ENCODE peak calls at places on chromosomes 1 and 21, in four cellular contexts. Y, N, G and U are unnamed samples.

GRCh38 chr1:183234660-183235476 is 48.8 kb downstream of the LAMC2 start:
- DNase-seq in Y (peak), G (peak), N (peak), U (peak)

GRCh38 chr1:175822575-175822974 is 79.2 kb upstream of the TNR start:
- DNase-seq in G (no peak), N (no peak), Y (no peak), U (no peak)

GRCh38 chr1:235865565-235866206 is 1.0 kb downstream of the LYST start:
- DNase-seq in N (no peak), Y (no peak), G (no peak), U (no peak)

GRCh38 chr1:153783233-153784190 is 8.3 kb downstream of the SLC27A3 start:
- DNase-seq in Y (peak), G (peak), N (peak), U (peak)

GRCh38 chr1:173383341-173383740 is 93.8 kb upstream of the PRDX6 start:
- DNase-seq in N (no peak), Y (no peak), G (no peak), U (no peak)

GRCh38 chr1:219541946-219542345 is 71.0 kb downstream of the ZC3H11B start:
- DNase-seq in G (no peak), Y (no peak), N (no peak), U (no peak)

GRCh38 chr1:9859252-9860014 is 35.7 kb upstream of the CLSTN1 start:
- DNase-seq in Y (no peak), G (no peak), N (no peak), U (no peak)

GRCh38 chr1:40861227-40862003 is 748 bp downstream of the CITED4 start:
- DNase-seq in Y (no peak), N (peak), G (peak), U (no peak)

GRCh38 chr1:236471653-236472052 is 52.1 kb upstream of the LGALS8 start:
- DNase-seq in N (no peak), G (no peak), Y (no peak), U (no peak)

GRCh38 chr1:207284209-207284892 is 37.1 kb upstream of the CD55 start:
- DNase-seq in N (no peak), Y (no peak), G (no peak), U (no peak)

GRCh38 chr21:16084776-16085364 is 355.1 kb downstream of the USP25 start:
- DNase-seq in Y (no peak), N (peak), G (peak), U (peak)

GRCh38 chr21:38478782-38479181 is 19.5 kb downstream of the ERG start:
- DNase-seq in Y (no peak), N (no peak), G (no peak), U (no peak)

GRCh38 chr21:26952274-26953066 is 14.4 kb downstream of the ADAMTS5 start:
- DNase-seq in Y (no peak), G (no peak), N (no peak), U (no peak)

GRCh38 chr1:175572932-175573871 is 170.2 kb downstream of the TNR start:
- DNase-seq in G (no peak), N (no peak), Y (no peak), U (peak)

GRCh38 chr1:241560511-241561187 is 28.5 kb downstream of the KMO start:
- DNase-seq in N (no peak), G (no peak), Y (no peak), U (no peak)
- H3K27ac ChIP-seq in N (no peak), G (no peak), Y (no peak), U (no peak)

GRCh38 chr1:37764888-37765441 is at the start of gene EPHA10:
- DNase-seq in Y (no peak), G (no peak), N (no peak), U (peak)
- H3K4me3 ChIP-seq in Y (no peak), G (no peak), N (no peak), U (peak)

GRCh38 chr1:201585099-201585498 is 46.2 kb downstream of the NAV1 start:
- DNase-seq in G (no peak), N (no peak), Y (no peak), U (no peak)
- H3K27ac ChIP-seq in G (peak), N (no peak), Y (no peak), U (peak)

GRCh38 chr1:94310570-94311270 is 73.3 kb upstream of the ARHGAP29 start:
- DNase-seq in N (no peak), G (no peak), Y (no peak), U (no peak)
- H3K4me3 ChIP-seq in N (no peak), G (no peak), Y (no peak), U (no peak)

GRCh38 chr1:94792473-94792875 is 27.7 kb upstream of the SLC44A3 start:
- DNase-seq in Y (peak), G (no peak), N (no peak), U (no peak)
- H3K27ac ChIP-seq in Y (peak), G (peak), N (peak), U (peak)

GRCh38 chr1:224466151-224466550 is 31.6 kb upstream of the WDR26 start:
- DNase-seq in G (no peak), N (no peak), Y (no peak), U (no peak)
- H3K4me3 ChIP-seq in G (no peak), N (no peak), Y (no peak), U (no peak)

GRCh38 chr1:33234131-33234530 is 22.2 kb upstream of the ZNF362 start:
- DNase-seq in G (no peak), Y (no peak), N (no peak), U (no peak)
- H3K27ac ChIP-seq in G (peak), Y (no peak), N (no peak), U (no peak)

GRCh38 chr21:44006017-44006624 is 6.0 kb upstream of the TRAPPC10 start:
- DNase-seq in N (peak), Y (peak), G (no peak), U (no peak)
- H3K4me3 ChIP-seq in N (no peak), Y (no peak), G (no peak), U (no peak)